ENCODE peak calls at places on chromosomes 3 and 15, in nine cellular contexts. R is prostate gland, Z is fibroblast of mammary gland, C is stomach, H is brain microvascular endothelial cell, K is PC-9, N is body of pancreas, Q is cardiac muscle cell, D is right lobe of liver. O is an unnamed sample.

GRCh38 chr3:196821806-196822355 is 45.8 kb upstream of the SENP5 start:
- DNase-seq in H (no peak), Z (no peak), C (no peak), D (no peak), R (no peak), Q (no peak), K (no peak), N (no peak), O (no peak)

GRCh38 chr3:167033866-167034265 is 346.2 kb downstream of the ZBBX start:
- DNase-seq in C (no peak), H (no peak), Q (no peak), D (no peak), K (no peak), Z (no peak), N (no peak), R (no peak), O (no peak)

GRCh38 chr3:47261301-47261700 is 21.3 kb downstream of the KIF9 start:
- DNase-seq in Z (no peak), D (no peak), K (no peak), Q (no peak), C (no peak), H (no peak), R (no peak), N (no peak), O (no peak)

GRCh38 chr3:144314946-144315345 is 343.3 kb downstream of the DIPK2A start:
- DNase-seq in H (no peak), D (no peak), R (no peak), Z (no peak), C (no peak), N (no peak), Q (no peak), K (no peak), O (no peak)

GRCh38 chr15:87496109-87496508 is 760.4 kb downstream of the NTRK3 start:
- DNase-seq in K (no peak), C (no peak), Z (no peak), H (no peak), D (no peak), Q (peak; percentile 33), N (no peak), R (no peak), O (no peak)

GRCh38 chr15:57156210-57156887 is 220.0 kb upstream of the CGNL1 start:
- DNase-seq in Z (no peak), H (no peak), K (no peak), C (no peak), D (no peak), R (no peak), Q (no peak), N (no peak), O (no peak)

GRCh38 chr3:30456263-30456662 is 150.1 kb upstream of the TGFBR2 start:
- DNase-seq in Z (no peak), Q (no peak), R (no peak), H (no peak), C (no peak), N (no peak), D (no peak), K (no peak), O (no peak)

GRCh38 chr3:55487376-55488241 is 503 bp upstream of the WNT5A start:
- DNase-seq in H (peak; percentile 64), R (no peak), Q (peak; percentile 68), Z (peak; percentile 76), K (peak; percentile 35), C (no peak), D (peak; percentile 65), N (peak; percentile 51), O (peak; percentile 27)

GRCh38 chr3:125186261-125186770 is 26.2 kb downstream of the SLC12A8 start:
- DNase-seq in K (no peak), Z (peak; percentile 51), C (no peak), Q (peak; percentile 51), H (peak; percentile 43), D (no peak), R (no peak), N (no peak), O (no peak)

GRCh38 chr15:96692826-96693225 is 362.3 kb downstream of the NR2F2 start:
- DNase-seq in Q (no peak), Z (no peak), R (no peak), D (no peak), C (no peak), N (no peak), K (no peak), H (no peak), O (no peak)

GRCh38 chr15:96693515-96693914 is 363.0 kb downstream of the NR2F2 start:
- DNase-seq in Z (no peak), H (no peak), C (no peak), Q (no peak), R (no peak), D (no peak), N (no peak), K (no peak), O (no peak)

GRCh38 chr15:96687388-96688107 is 357.0 kb downstream of the NR2F2 start:
- DNase-seq in D (no peak), Z (no peak), Q (no peak), R (no peak), N (no peak), C (no peak), H (no peak), K (no peak), O (no peak)
- TF ChIP-seq CTCF in D (no peak), Z (no peak), Q (no peak), R (no peak), N (no peak), C (no peak), H (no peak), K (no peak), O (no peak)

DNA sequence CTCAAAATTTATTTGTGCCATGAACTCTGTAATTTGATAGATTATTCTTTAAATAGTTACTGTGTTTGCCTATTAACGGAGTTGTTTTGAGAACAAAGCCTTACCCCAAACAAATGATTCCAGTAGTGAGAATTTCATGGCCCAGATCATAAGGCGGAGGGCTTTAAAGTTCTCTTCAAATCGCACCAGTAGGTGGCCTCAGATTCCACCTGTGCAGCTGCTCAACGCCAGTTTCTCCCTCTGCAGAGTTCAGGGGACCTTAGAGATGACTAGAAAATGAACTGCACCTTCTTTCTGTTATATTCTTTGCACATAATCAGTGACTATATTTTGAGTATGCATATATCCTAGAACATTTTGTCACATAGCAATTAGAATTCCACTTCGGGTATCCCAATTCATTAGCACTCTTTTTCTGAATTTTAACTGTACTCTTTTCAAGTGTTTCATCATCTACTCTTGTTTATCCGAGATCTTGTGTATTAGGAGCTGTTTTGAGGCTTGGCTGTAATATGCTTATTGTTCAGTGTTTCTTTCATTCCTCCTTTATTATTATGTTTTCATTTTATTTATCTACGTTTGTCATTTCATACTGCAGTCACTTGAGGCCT is 232.6 kb upstream of the CHRM5 start:
- DNase-seq in D (no peak), R (peak; percentile 13), K (no peak), Z (peak; percentile 36), H (no peak), Q (peak; percentile 69), N (peak; percentile 23), C (peak; percentile 28), O (no peak)
- TF ChIP-seq CTCF in D (peak; percentile 47), R (peak; percentile 34), K (peak; percentile 66), Z (peak; percentile 59), H (peak; percentile 81), Q (peak; percentile 66), N (peak; percentile 31), C (no peak), O (no peak)

DNA sequence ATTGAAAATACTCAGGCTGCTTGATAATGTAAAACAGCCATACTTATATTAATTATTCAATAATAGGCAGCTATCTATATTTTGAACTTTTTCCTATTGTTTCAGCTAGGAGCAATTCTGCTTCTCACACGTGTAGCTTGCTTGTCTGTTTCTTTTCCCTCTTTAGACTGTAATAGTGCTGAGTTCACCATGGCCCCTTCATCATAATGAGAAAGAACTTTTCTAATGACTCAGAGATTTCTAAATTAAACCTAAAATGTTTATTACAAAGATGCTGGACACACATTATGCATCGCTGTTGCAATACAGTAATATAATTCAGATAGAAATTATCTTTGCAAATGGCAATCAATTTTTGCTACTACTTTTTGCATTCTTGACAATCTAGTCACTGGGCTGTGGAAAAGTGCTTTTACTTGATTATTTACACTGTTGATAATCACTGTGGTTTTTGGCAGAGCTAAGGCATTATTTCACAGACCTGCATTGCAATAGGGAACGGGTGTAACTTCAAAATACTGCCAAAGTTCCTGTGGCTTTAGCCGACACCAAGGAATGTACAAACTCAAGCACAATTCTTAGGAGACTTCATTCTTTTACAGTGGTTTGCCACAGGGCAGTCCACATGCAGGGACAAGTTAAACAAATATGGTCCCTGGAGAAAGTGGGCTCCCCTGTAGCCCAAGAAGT is 281.0 kb upstream of the TBL1XR1 start:
- DNase-seq in Z (peak; percentile 100), Q (no peak), R (peak; percentile 85), K (peak; percentile 100), H (peak; percentile 97), D (no peak), C (peak; percentile 46), N (peak; percentile 57), O (no peak)
- TF ChIP-seq CTCF in Z (no peak), Q (no peak), R (no peak), K (no peak), H (no peak), D (no peak), C (no peak), N (no peak), O (no peak)

DNA sequence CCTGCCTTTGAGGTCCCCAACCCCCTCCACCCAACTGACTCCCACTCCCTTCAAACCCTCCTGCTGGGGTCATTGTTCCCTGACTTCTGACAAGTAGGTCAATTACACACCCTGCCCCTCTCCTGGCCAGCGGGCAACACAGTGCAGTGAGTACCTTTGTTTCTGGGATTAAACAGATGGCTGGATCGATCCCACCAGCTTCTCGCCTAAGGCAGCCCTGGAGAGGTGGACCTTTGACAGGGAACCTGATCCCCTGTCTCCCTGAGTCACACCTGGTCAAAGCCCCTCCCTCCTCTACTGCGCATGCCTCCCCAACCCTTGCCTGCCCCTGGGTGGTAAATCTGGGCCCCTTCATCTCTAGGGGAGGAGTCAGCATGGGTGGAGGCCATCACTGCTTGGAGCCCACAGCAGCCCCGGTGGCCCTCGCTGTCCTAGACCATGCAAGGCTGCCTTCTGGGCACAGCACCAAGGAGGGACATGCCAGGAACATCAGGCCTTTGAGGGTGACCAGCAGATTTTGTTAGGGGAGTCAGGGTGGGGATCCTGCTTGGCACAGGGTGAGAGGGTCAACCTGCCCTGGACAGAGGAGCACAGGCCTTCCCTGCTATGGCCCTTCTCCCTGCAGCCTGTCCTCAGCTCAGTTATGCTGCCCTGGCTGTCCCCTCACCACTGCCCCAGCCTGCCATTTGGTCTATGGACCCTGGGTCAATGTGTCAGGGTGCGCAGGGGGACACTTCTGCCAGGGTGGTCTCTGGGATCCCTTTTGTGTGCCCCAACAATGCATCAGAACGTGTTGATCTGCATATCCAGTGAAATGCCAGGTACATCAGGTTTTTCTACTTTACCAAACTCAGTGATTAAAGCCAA is 9.8 kb upstream of the PRR23E start:
- DNase-seq in N (no peak), D (no peak), Z (no peak), Q (no peak), R (no peak), H (no peak), C (no peak), K (no peak), O (no peak)
- TF ChIP-seq CTCF in N (no peak), D (no peak), Z (no peak), Q (no peak), R (no peak), H (no peak), C (no peak), K (no peak), O (no peak)